ENCODE peak calls at places on chromosomes 1 and 21, in ten cellular contexts. T, X, B, Z, G, I, E, L, J and N are unnamed samples. For H3K27me3, the result is how much of the 10 kb centered on the place peaks cover.

GRCh38 chr1:86018311-86018923 is 138.2 kb downstream of the COL24A1 start:
- DNase-seq in J (no peak), L (peak), G (peak), T (no peak), X (peak), E (no peak), I (no peak), B (peak), Z (peak), N (no peak)

GRCh38 chr21:42465008-42465878 is 30.8 kb downstream of the RSPH1 start:
- DNase-seq in T (no peak), J (no peak), G (no peak), L (no peak), I (no peak), X (peak), Z (peak), B (no peak), E (no peak), N (no peak)

GRCh38 chr1:16218014-16218673 is 5.7 kb upstream of the ARHGEF19 start:
- DNase-seq in X (no peak), Z (no peak), B (no peak), I (no peak), T (no peak), G (no peak), L (no peak), J (no peak), E (no peak), N (no peak)

GRCh38 chr1:47918257-47918867 is 78.8 kb downstream of the TRABD2B start:
- DNase-seq in J (no peak), I (no peak), G (peak), Z (peak), E (no peak), L (no peak), T (no peak), B (no peak), X (no peak), N (no peak)

GRCh38 chr1:244371294-244372141 is 80.2 kb downstream of the ADSS2 start:
- DNase-seq in L (no peak), T (no peak), E (no peak), G (no peak), B (no peak), Z (no peak), I (no peak), J (no peak), X (no peak), N (no peak)

GRCh38 chr1:179178135-179178630 is 51.3 kb downstream of the ABL2 start:
- DNase-seq in J (no peak), L (no peak), E (no peak), X (no peak), B (no peak), T (no peak), I (no peak), G (no peak), Z (no peak), N (no peak)

GRCh38 chr1:227333423-227333822 is 15.1 kb upstream of the CDC42BPA start:
- DNase-seq in L (no peak), I (no peak), J (no peak), E (no peak), Z (no peak), G (no peak), B (no peak), X (no peak), T (no peak), N (no peak)

GRCh38 chr1:244599937-244600350 is 53.0 kb upstream of the DESI2 start:
- DNase-seq in X (peak), I (no peak), E (peak), Z (no peak), J (no peak), L (no peak), G (no peak), T (no peak), B (no peak), N (no peak)

GRCh38 chr1:44632511-44633072 is 41.7 kb downstream of the TMEM53 start:
- DNase-seq in I (no peak), J (no peak), G (peak), B (no peak), L (no peak), X (peak), T (no peak), E (no peak), Z (no peak), N (no peak)

GRCh38 chr1:42746436-42747105 is 6.5 kb upstream of the CLDN19 start:
- DNase-seq in L (no peak), J (no peak), X (no peak), G (no peak), Z (no peak), E (no peak), I (no peak), B (no peak), T (no peak), N (no peak)

GRCh38 chr1:154427173-154428139 is 22.3 kb downstream of the IL6R start:
- DNase-seq in T (peak), Z (no peak), J (no peak), G (no peak), L (no peak), X (peak), E (no peak), B (no peak), I (peak), N (no peak)

GRCh38 chr1:219751870-219752269 is 139.0 kb upstream of the ZC3H11B start:
- DNase-seq in Z (no peak), L (no peak), I (no peak), J (no peak), G (no peak), E (no peak), X (no peak), B (no peak), T (no peak), N (no peak)

GRCh38 chr21:36757246-36757645 is 58.3 kb downstream of the SIM2 start:
- DNase-seq in X (no peak), B (no peak), I (no peak), E (no peak), L (no peak), G (no peak), T (no peak), J (no peak), Z (no peak), N (no peak)

DNA sequence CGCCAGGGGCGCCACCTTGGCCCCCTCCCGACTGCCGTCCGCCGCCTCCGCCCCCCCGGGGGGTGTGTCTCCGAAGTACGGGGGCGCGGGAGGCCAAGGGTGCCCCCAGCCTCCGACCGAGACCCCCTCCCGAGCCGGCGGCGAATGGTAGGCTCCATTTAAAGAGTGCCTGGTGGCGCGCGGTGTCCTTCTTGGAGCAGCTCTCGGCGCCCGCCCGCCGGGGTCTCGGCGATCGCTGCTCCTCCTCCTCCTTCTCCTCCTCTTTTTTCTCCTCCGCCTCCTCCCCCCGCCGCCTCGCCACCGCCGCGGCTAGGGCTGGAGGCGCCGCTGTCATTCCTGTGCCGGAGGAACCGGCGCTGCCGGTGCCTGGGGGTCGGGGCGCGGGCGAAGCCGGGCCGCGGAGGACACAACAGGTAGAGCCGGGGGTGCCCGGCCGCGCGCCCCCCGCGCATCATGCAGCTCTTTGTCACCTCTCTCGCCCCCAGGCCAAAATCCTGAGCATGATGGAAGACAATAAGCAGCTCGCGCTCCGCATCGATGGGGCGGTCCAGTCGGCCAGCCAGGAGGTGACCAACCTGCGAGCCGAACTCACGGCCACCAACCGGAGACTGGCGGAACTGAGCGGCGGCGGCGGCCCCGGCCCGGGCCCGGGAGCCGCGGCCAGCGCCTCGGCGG is at the start of gene KAZN:
- DNase-seq in G (peak), B (no peak), Z (no peak), T (peak), I (peak), E (no peak), L (no peak), J (no peak), X (no peak), N (no peak)
- H3K4me3 ChIP-seq in G (no peak), B (peak), Z (peak), T (peak), I (peak), E (no peak), L (peak), J (peak), X (peak), N (peak)

DNA sequence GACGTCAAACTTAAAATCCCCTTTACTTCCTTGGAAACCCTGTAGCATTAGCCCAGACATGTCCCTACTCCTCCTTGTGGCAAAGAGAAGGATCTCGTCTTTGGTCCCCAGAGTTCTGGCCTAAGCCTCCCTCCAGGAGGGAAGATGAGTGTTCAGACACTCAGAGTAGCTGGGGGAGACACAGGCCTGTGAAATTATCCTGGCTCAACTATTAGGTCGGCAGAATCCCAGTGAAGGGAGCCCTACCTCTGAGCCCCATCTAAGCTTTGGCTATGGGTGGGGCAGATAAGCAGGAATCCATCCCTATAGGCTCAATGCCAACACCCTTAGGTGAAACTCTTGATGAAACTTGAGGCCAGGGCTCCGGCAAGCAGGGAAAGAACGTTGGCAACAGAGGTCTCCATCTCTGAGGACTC is 1.7 kb upstream of the SFN start:
- DNase-seq in T (no peak), B (no peak), G (no peak), J (no peak), X (no peak), Z (no peak), E (no peak), L (no peak), I (no peak), N (no peak)
- H3K27ac ChIP-seq in T (no peak), B (no peak), G (no peak), J (peak), X (no peak), Z (no peak), E (peak), L (no peak), I (no peak), N (no peak)

GRCh38 chr1:240091201-240091600 is 482 bp upstream of the FMN2 start:
- DNase-seq in J (no peak), T (no peak), X (no peak), E (no peak), G (no peak), B (no peak), Z (no peak), I (no peak), L (no peak), N (no peak)
- H3K27me3 ChIP-seq in J (half or more), T (half or more), X (half or more), E (under half), G (under half), B (under half), Z (under half), I (half or more), L (under half), N (under half)

GRCh38 chr1:18362150-18362549 is 118.6 kb upstream of the KLHDC7A start:
- DNase-seq in E (no peak), J (no peak), L (no peak), G (no peak), Z (no peak), X (no peak), T (no peak), B (no peak), I (no peak), N (no peak)
- H3K4me3 ChIP-seq in E (no peak), J (no peak), L (no peak), G (no peak), Z (no peak), X (no peak), T (no peak), B (no peak), I (no peak), N (no peak)

DNA sequence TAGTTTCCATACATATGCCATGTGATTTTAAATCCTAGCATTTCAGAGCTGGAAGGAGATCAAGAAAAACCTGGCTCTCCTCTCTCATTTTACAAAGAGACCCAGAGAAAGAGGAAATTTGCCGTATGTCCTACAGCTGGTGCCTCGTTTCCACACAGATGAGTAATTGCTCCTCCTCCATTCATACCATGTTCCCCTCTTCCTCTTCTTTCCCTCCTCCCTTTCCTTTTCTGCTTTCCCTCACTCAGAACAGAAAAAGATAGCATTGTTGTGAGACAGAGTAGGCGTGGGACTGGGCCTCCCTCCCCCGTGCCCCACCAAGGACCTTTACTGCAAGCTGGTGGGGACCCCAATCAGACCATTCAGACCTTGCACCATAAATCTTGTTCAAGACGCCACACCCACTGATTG is 13.7 kb upstream of the SLC44A3 start:
- DNase-seq in X (peak), E (no peak), I (no peak), L (no peak), B (no peak), T (no peak), Z (no peak), G (no peak), J (no peak), N (no peak)
- H3K27ac ChIP-seq in X (no peak), E (no peak), I (no peak), L (no peak), B (no peak), T (no peak), Z (no peak), G (no peak), J (no peak), N (no peak)

DNA sequence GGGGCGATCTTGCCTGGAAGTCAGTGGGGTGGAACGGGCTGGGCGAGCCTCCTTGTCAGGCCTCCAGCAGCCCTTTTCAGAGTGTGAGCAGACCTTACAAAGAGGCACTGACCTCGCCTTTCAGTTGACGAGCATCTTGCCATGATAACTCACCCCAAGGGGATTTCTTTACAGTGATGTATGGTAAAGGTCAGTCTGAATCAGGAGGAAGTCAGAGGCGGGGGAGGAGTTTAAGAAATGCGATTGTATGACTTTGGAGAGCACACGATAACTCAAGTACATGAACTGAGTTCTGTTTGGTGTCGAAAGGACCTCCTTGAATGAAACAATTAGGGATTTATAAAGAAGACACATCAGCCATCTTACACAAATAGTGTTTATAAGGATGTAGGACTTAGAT is 326.4 kb upstream of the PROX1 start:
- DNase-seq in Z (no peak), E (no peak), J (no peak), B (no peak), X (no peak), T (no peak), I (no peak), L (no peak), G (no peak), N (no peak)
- H3K27me3 ChIP-seq in Z (under half), E (under half), J (under half), B (under half), X (under half), T (under half), I (under half), L (under half), G (under half), N (under half)

GRCh38 chr21:33703750-33704606 is 61.7 kb downstream of the ITSN1 start:
- DNase-seq in B (no peak), I (no peak), X (no peak), G (no peak), E (no peak), L (no peak), Z (no peak), T (no peak), J (no peak), N (no peak)
- H3K4me3 ChIP-seq in B (no peak), I (peak), X (no peak), G (no peak), E (no peak), L (no peak), Z (no peak), T (no peak), J (no peak), N (no peak)

DNA sequence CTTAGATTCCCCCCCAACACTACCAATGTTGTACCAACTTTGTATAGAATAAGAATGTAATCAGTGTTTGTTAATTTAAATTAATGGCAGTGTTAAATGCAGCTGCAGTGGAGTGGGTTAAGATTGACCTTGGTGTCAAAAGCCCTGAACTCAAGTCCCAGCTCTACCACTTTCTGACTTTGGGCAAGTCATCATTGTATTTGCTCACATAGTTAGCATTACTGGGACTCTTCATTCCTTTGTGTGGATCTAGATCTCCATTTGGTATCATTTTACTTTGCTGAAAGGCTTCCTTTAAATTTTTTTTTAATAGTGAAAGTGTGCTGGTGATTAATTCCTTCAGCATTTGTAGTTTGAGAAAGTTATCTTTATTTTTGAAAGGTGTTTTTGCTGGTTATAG is 22.2 kb upstream of the PHGDH start:
- DNase-seq in J (no peak), E (no peak), I (no peak), X (no peak), G (no peak), Z (no peak), L (no peak), T (no peak), B (no peak), N (no peak)
- H3K27ac ChIP-seq in J (no peak), E (no peak), I (no peak), X (no peak), G (no peak), Z (no peak), L (no peak), T (no peak), B (no peak), N (no peak)

GRCh38 chr1:248834343-248834940 is 3.6 kb upstream of the ZNF672 start:
- DNase-seq in T (no peak), Z (no peak), L (no peak), E (no peak), I (no peak), G (no peak), J (no peak), B (no peak), X (no peak), N (no peak)
- H3K27me3 ChIP-seq in T (under half), Z (under half), L (under half), E (under half), I (under half), G (under half), J (under half), B (under half), X (under half), N (under half)

GRCh38 chr1:75722966-75723365 is 1.5 kb upstream of the ACADM start:
- DNase-seq in L (no peak), B (no peak), I (no peak), J (no peak), T (no peak), E (no peak), G (no peak), X (no peak), Z (no peak), N (no peak)
- H3K4me3 ChIP-seq in L (no peak), B (no peak), I (no peak), J (no peak), T (no peak), E (no peak), G (no peak), X (no peak), Z (no peak), N (no peak)